ENCODE peak calls at places on chromosome 18, in nine cellular contexts. U, Y, H, A, T, O, X, E and G are unnamed samples.
A peak's percentile ranks its signal among the peaks of the same experiment; 100 is the strongest.

GRCh38 chr18:73201940-73202339 is 334.2 kb upstream of the NETO1 start:
- DNase-seq in U (peak; percentile 41), Y (no peak), H (no peak), A (no peak), T (no peak), O (no peak), X (no peak), E (no peak), G (no peak)

GRCh38 chr18:31176531-31176930 is 13.9 kb upstream of the DSC1 start:
- DNase-seq in U (peak; percentile 2), Y (no peak), H (no peak), A (no peak), T (no peak), O (no peak), X (no peak), E (no peak), G (no peak)

GRCh38 chr18:74654637-74655036 is 57.0 kb downstream of the ZNF407 start:
- DNase-seq in U (peak; percentile 66), Y (peak; percentile 53), H (no peak), A (no peak), T (no peak), O (no peak), X (no peak), E (no peak), G (no peak)

GRCh38 chr18:10114727-10115463 is 201.1 kb downstream of the VAPA start:
- DNase-seq in U (no peak), Y (no peak), H (no peak), A (no peak), T (no peak), O (no peak), X (no peak), E (no peak), G (no peak)

GRCh38 chr18:41922171-41922570 is 32.9 kb upstream of the PIK3C3 start:
- DNase-seq in U (no peak), Y (no peak), H (no peak), A (no peak), T (no peak), O (no peak), X (no peak), E (no peak), G (no peak)

GRCh38 chr18:62760403-62760734 is 45.0 kb downstream of the PHLPP1 start:
- DNase-seq in U (no peak), Y (no peak), H (no peak), A (no peak), T (no peak), O (no peak), X (no peak), E (no peak), G (no peak)

GRCh38 chr18:27704721-27705361 is 472.1 kb downstream of the CDH2 start:
- DNase-seq in U (no peak), Y (no peak), H (no peak), A (no peak), T (no peak), O (no peak), X (no peak), E (no peak), G (no peak)

GRCh38 chr18:24878289-24878688 is 417.9 kb downstream of the HRH4 start:
- DNase-seq in U (peak; percentile 64), Y (peak; percentile 67), H (peak; percentile 39), A (no peak), T (no peak), O (no peak), X (peak; percentile 60), E (no peak), G (no peak)

GRCh38 chr18:59150236-59150635 is 10.6 kb downstream of the SEC11C start:
- DNase-seq in U (no peak), Y (no peak), H (no peak), A (no peak), T (no peak), O (no peak), X (no peak), E (no peak), G (no peak)

GRCh38 chr18:49553003-49553402 is 8.9 kb upstream of the LIPG start:
- DNase-seq in U (no peak), Y (no peak), H (no peak), A (no peak), T (no peak), O (no peak), X (no peak), E (no peak), G (no peak)

GRCh38 chr18:59301974-59302373 is 16.5 kb downstream of the CPLX4 start:
- DNase-seq in U (no peak), Y (no peak), H (no peak), A (no peak), T (no peak), O (no peak), X (no peak), E (no peak), G (no peak)

GRCh38 chr18:7897119-7897518 is 330.0 kb downstream of the PTPRM start:
- DNase-seq in U (no peak), Y (peak; percentile 63), H (no peak), A (no peak), T (no peak), O (no peak), X (no peak), E (peak; percentile 68), G (no peak)

GRCh38 chr18:5296706-5297320 is 1.3 kb upstream of the ZBTB14 start:
- DNase-seq in U (peak; percentile 85), Y (peak; percentile 89), H (peak; percentile 83), A (peak; percentile 90), T (peak; percentile 53), O (peak; percentile 72), X (peak; percentile 93), E (peak; percentile 91), G (peak; percentile 84)

GRCh38 chr18:45785015-45785597 is 40.4 kb upstream of the SIGLEC15 start:
- DNase-seq in U (peak; percentile 52), Y (peak; percentile 63), H (peak; percentile 21), A (no peak), T (no peak), O (no peak), X (no peak), E (no peak), G (no peak)

GRCh38 chr18:76442413-76443171 is 52.5 kb downstream of the ZNF516 start:
- DNase-seq in U (no peak), Y (no peak), H (no peak), A (no peak), T (no peak), O (no peak), X (no peak), E (no peak), G (no peak)

GRCh38 chr18:54192900-54193299 is 31.6 kb downstream of the MBD2 start:
- DNase-seq in U (no peak), Y (no peak), H (no peak), A (no peak), T (no peak), O (no peak), X (no peak), E (no peak), G (no peak)

GRCh38 chr18:63974991-63975390 is 5.1 kb downstream of the SERPINB8 start:
- DNase-seq in U (peak; percentile 30), Y (peak; percentile 56), H (no peak), A (no peak), T (no peak), O (no peak), X (no peak), E (no peak), G (no peak)

GRCh38 chr18:41113885-41114482 is 841.0 kb upstream of the PIK3C3 start:
- DNase-seq in U (peak; percentile 18), Y (peak; percentile 93), H (no peak), A (no peak), T (no peak), O (no peak), X (no peak), E (no peak), G (no peak)

GRCh38 chr18:62716679-62717058 is 1.3 kb downstream of the PHLPP1 start:
- DNase-seq in U (no peak), Y (peak; percentile 29), H (peak; percentile 45), A (peak; percentile 65), T (peak; percentile 38), O (peak; percentile 43), X (peak; percentile 78), E (peak; percentile 70), G (peak; percentile 88)

GRCh38 chr18:31156831-31157763 is 5.6 kb downstream of the DSC1 start:
- DNase-seq in U (no peak), Y (peak; percentile 9), H (no peak), A (no peak), T (no peak), O (no peak), X (peak; percentile 44), E (no peak), G (no peak)

GRCh38 chr18:26655010-26655613 is 106.8 kb upstream of the KCTD1 start:
- DNase-seq in U (no peak), Y (peak; percentile 20), H (no peak), A (no peak), T (no peak), O (peak; percentile 18), X (peak; percentile 14), E (no peak), G (no peak)
- H3K4me3 ChIP-seq in U (no peak overlapping the region), Y (peak overlapping the region; percentile 69), H (peak overlapping the region; percentile 85), A (peak overlapping the region; percentile 76), T (no peak overlapping the region), O (peak overlapping the region; percentile 77), X (no peak overlapping the region), E (peak overlapping the region; percentile 91), G (peak overlapping the region; percentile 60)

DNA sequence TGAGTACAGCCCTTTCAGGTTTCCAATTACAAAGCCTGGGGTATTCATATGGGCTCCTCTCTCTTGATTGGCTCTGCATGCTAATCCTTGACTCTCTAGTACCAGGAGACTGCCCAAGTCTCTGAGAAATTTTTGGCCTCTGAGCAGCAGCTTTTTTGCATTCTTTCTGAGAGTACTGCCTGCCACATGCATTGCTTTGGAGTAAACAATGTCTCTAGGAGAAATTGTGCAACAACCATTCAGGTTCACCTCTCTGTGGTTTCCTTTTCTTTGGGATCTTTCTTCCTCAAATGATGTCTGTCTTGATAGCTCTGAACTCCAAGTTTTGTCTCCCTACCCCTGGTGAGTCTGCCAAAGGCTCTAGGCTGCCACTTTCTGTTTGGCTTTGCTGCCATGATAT is 115.8 kb upstream of the SETBP1 start:
- DNase-seq in U (peak; percentile 8), Y (peak; percentile 73), H (no peak), A (no peak), T (no peak), O (no peak), X (peak; percentile 7), E (no peak), G (no peak)
- H3K27ac ChIP-seq in U (no peak overlapping the region), Y (peak overlapping the region; percentile 54), H (no peak overlapping the region), A (no peak overlapping the region), T (no peak overlapping the region), O (no peak overlapping the region), X (no peak overlapping the region), E (peak overlapping the region; percentile 6), G (no peak overlapping the region)

GRCh38 chr18:36309436-36310391 is 12.2 kb downstream of the FHOD3 start:
- DNase-seq in U (peak; percentile 98), Y (peak; percentile 99), H (no peak), A (peak; percentile 68), T (no peak), O (peak; percentile 59), X (peak; percentile 58), E (no peak), G (no peak)
- H3K4me3 ChIP-seq in U (no peak overlapping the region), Y (no peak overlapping the region), H (no peak overlapping the region), A (no peak overlapping the region), T (no peak overlapping the region), O (no peak overlapping the region), X (no peak overlapping the region), E (no peak overlapping the region), G (no peak overlapping the region)

DNA sequence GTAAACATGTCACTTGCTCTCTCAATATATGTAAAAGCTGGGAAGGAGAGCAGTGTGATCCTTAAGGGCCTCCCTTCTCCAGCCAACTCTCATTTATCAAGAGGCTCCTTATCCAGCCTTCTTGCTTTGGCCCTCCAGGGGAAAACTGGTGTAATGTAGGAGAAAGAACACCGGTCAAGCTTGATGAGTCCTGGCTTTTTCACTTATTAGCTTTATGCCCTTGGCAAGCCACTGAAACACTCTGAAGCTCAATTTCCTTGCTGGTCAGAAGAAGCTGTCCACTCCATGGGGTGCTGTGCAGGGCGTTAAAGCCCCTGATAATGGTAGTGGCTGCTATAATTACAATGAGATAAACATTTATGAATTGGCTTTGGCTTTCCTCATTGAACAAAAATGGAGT is 251.2 kb upstream of the RBBP8 start:
- DNase-seq in U (peak; percentile 28), Y (no peak), H (no peak), A (no peak), T (no peak), O (no peak), X (no peak), E (no peak), G (no peak)
- H3K27ac ChIP-seq in U (no peak overlapping the region), Y (no peak overlapping the region), H (no peak overlapping the region), A (no peak overlapping the region), T (no peak overlapping the region), O (no peak overlapping the region), X (peak overlapping the region; percentile 97), E (no peak overlapping the region), G (no peak overlapping the region)